ENCODE peak calls at places on chromosomes 3 and 15, in four cellular contexts. Z is astrocyte of the cerebellum, N is fibroblast of gingiva, U is fibroblast of mammary gland. C is an unnamed sample.

GRCh38 chr15:67779160-67780111 is 45.9 kb upstream of the SKOR1 start:
- DNase-seq in U (no peak), N (no peak), Z (no peak), C (no peak)

GRCh38 chr15:59294574-59294960 is 78.1 kb downstream of the MYO1E start:
- DNase-seq in N (no peak), U (no peak), Z (no peak), C (no peak)

GRCh38 chr3:69033470-69033869 is 18.7 kb downstream of the TMF1 start:
- DNase-seq in U (peak), N (peak), Z (no peak), C (no peak)

GRCh38 chr3:40083066-40083465 is 226.4 kb upstream of the EIF1B start:
- DNase-seq in Z (no peak), N (no peak), U (no peak), C (no peak)

GRCh38 chr15:85131915-85132314 is 150.3 kb downstream of the PDE8A start:
- DNase-seq in Z (no peak), N (no peak), U (no peak), C (no peak)

GRCh38 chr3:148880681-148881080 is 15.6 kb downstream of the CPA3 start:
- DNase-seq in Z (no peak), U (no peak), N (no peak), C (no peak)

GRCh38 chr3:170522171-170522570 is 63.7 kb downstream of the SLC7A14 start:
- DNase-seq in Z (no peak), N (no peak), U (no peak), C (no peak)

GRCh38 chr3:133238015-133238414 is 161.8 kb upstream of the BFSP2 start:
- DNase-seq in Z (peak), N (no peak), U (no peak), C (no peak)

GRCh38 chr15:56411122-56411749 is 46.0 kb downstream of the TEX9 start:
- DNase-seq in Z (no peak), U (peak), N (no peak), C (no peak)

GRCh38 chr15:92668086-92668485 is 12.5 kb upstream of the FAM174B start:
- DNase-seq in U (no peak), N (no peak), Z (no peak), C (no peak)

GRCh38 chr3:133827684-133828083 is 22.1 kb downstream of the SRPRB start:
- DNase-seq in Z (no peak), N (no peak), U (no peak), C (no peak)

GRCh38 chr3:69948246-69948862 is 51.2 kb upstream of the SAMMSON start:
- DNase-seq in U (peak), N (peak), Z (peak), C (peak)

GRCh38 chr3:9779721-9780450 is 10.1 kb upstream of the CAMK1 start:
- DNase-seq in Z (no peak), U (no peak), N (no peak), C (no peak)

C was measured in kidney epithelial cell.